ENCODE peak calls at places on chromosomes 5 and 9, in eight cellular contexts. K is A549, B is substantia nigra, L is left ventricle myocardium inferior, X is tibial artery, Z is prostate gland, I is hepatocyte, H is Panc1. U is an unnamed sample.

GRCh38 chr9:87285183-87285582 is 212.5 kb upstream of the DAPK1 start:
- DNase-seq in B (no peak), L (no peak), K (no peak), H (no peak), I (peak; percentile 43), Z (peak; percentile 42), X (no peak), U (no peak)

GRCh38 chr5:102754499-102755424 is at the start of gene PAM:
- DNase-seq in B (no peak), X (peak; percentile 90), L (peak; percentile 85), H (no peak), Z (peak; percentile 55), I (peak; percentile 89), K (peak; percentile 49), U (no peak)

GRCh38 chr9:91557352-91557751 is 133.7 kb upstream of the NFIL3 start:
- DNase-seq in K (no peak), Z (no peak), X (no peak), I (no peak), B (no peak), H (no peak), L (no peak), U (no peak)

GRCh38 chr5:154437281-154437965 is 8.4 kb upstream of the SAP30L start:
- DNase-seq in X (no peak), L (no peak), B (no peak), K (no peak), Z (no peak), H (no peak), I (no peak), U (no peak)

GRCh38 chr5:178205010-178205748 is 846 bp downstream of the HNRNPAB start:
- DNase-seq in K (peak; percentile 66), H (no peak), L (peak; percentile 80), I (peak; percentile 92), X (peak; percentile 88), B (no peak), Z (peak; percentile 75), U (no peak)

GRCh38 chr9:137051145-137051724 is 2.6 kb downstream of the ENTPD2 start:
- DNase-seq in B (no peak), H (no peak), Z (no peak), L (no peak), K (no peak), I (no peak), X (no peak), U (no peak)

GRCh38 chr9:92943062-92943616 is 4.2 kb upstream of the FGD3 start:
- DNase-seq in H (no peak), K (no peak), X (no peak), L (peak; percentile 32), B (no peak), Z (no peak), I (no peak), U (no peak)

GRCh38 chr5:44783916-44784315 is 24.8 kb upstream of the MRPS30 start:
- DNase-seq in H (no peak), Z (no peak), X (no peak), K (no peak), I (no peak), L (no peak), B (no peak), U (no peak)

GRCh38 chr5:172583931-172584511 is 57.0 kb upstream of the NEURL1B start:
- DNase-seq in H (no peak), I (no peak), X (no peak), B (no peak), Z (no peak), L (peak; percentile 70), K (no peak), U (no peak)
- H3K27ac ChIP-seq in H (no peak overlapping the region), I (no peak overlapping the region), X (no peak overlapping the region), B (no peak overlapping the region), Z (peak overlapping the region; percentile 66), L (peak overlapping the region; percentile 90), K (no peak overlapping the region), U (no peak overlapping the region)

GRCh38 chr9:31304576-31304975 is 1079.9 kb upstream of the ACO1 start:
- DNase-seq in Z (no peak), X (no peak), L (no peak), I (peak; percentile 23), B (no peak), H (no peak), K (peak; percentile 4), U (peak; percentile 10)
- H3K27ac ChIP-seq in Z (no peak overlapping the region), X (no peak overlapping the region), L (no peak overlapping the region), I (no peak overlapping the region), B (no peak overlapping the region), H (no peak overlapping the region), K (no peak overlapping the region), U (peak overlapping the region; percentile 11)

GRCh38 chr9:130237763-130238524 is 27.6 kb upstream of the HMCN2 start:
- DNase-seq in I (no peak), H (no peak), X (no peak), L (no peak), Z (no peak), K (no peak), B (no peak), U (no peak)
- H3K27ac ChIP-seq in I (no peak overlapping the region), H (no peak overlapping the region), X (no peak overlapping the region), L (no peak overlapping the region), Z (peak overlapping the region; percentile 50), K (no peak overlapping the region), B (no peak overlapping the region), U (peak overlapping the region; percentile 81)

DNA sequence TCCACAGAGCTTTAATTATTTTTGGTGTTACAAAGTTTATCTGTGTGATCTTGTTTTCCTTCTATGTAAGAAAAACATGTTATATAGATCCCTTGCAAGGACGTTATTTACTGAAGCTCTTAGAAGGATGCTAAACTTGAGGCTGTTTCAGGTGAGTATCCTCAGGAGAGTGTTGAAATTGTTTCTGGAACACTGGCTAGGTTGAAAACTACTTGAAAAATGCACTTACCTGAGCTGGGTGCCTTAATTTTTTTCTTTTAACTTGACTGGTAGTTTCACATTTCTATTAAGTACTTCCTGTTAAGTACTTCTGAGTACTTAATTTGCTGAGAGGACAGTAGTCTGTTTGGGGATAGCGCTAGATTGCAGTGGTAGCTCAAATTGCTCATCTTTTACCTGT is 18.1 kb downstream of the GPBP1 start:
- DNase-seq in L (no peak), Z (no peak), X (no peak), K (no peak), H (no peak), I (no peak), B (no peak), U (no peak)
- H3K27ac ChIP-seq in L (no peak overlapping the region), Z (no peak overlapping the region), X (no peak overlapping the region), K (no peak overlapping the region), H (no peak overlapping the region), I (no peak overlapping the region), B (no peak overlapping the region), U (no peak overlapping the region)

GRCh38 chr5:124996764-124997077 is 250.3 kb upstream of the ZNF608 start:
- DNase-seq in B (no peak), I (no peak), H (no peak), K (peak; percentile 44), X (no peak), Z (no peak), L (no peak), U (no peak)
- H3K27ac ChIP-seq in B (no peak overlapping the region), I (no peak overlapping the region), H (peak overlapping the region; percentile 67), K (peak overlapping the region; percentile 68), X (no peak overlapping the region), Z (no peak overlapping the region), L (no peak overlapping the region), U (no peak overlapping the region)

GRCh38 chr9:101449071-101449721 is 13.6 kb upstream of the ALDOB start:
- DNase-seq in X (peak; percentile 77), K (peak; percentile 86), B (no peak), Z (peak; percentile 69), H (peak; percentile 51), L (peak; percentile 71), I (peak; percentile 90), U (no peak)
- H3K27ac ChIP-seq in X (no peak overlapping the region), K (peak overlapping the region; percentile 85), B (peak overlapping the region; percentile 33), Z (peak overlapping the region; percentile 55), H (no peak overlapping the region), L (peak overlapping the region; percentile 88), I (peak overlapping the region; percentile 86), U (no peak overlapping the region)

U was measured in SK-N-MC.